ENCODE peak calls at places on chromosomes 4 and X, in nine cellular contexts. One of them, this sample, is unnamed.

GRCh38 chr4:76752911-76753494 is 144.9 kb downstream of the SOWAHB start:
- DNase-seq in upper lobe of right lung: no peak
- DNase-seq in NB4: no peak
- DNase-seq in epithelial cell of esophagus: peak; percentile 92
- DNase-seq in heart left ventricle: no peak
- DNase-seq in AG09309: peak; percentile 98
- DNase-seq in ovary: no peak
- DNase-seq in lower leg skin: no peak
- DNase-seq in cardiac muscle cell: no peak
- DNase-seq in this sample: no peak

GRCh38 chr4:15132739-15133138 is 130.5 kb downstream of the CPEB2 start:
- DNase-seq in upper lobe of right lung: no peak
- DNase-seq in NB4: no peak
- DNase-seq in epithelial cell of esophagus: no peak
- DNase-seq in heart left ventricle: no peak
- DNase-seq in AG09309: no peak
- DNase-seq in ovary: no peak
- DNase-seq in lower leg skin: no peak
- DNase-seq in cardiac muscle cell: no peak
- DNase-seq in this sample: no peak

GRCh38 chr4:113618205-113618604 is 143.3 kb downstream of the CAMK2D start:
- DNase-seq in upper lobe of right lung: no peak
- DNase-seq in NB4: no peak
- DNase-seq in epithelial cell of esophagus: no peak
- DNase-seq in heart left ventricle: no peak
- DNase-seq in AG09309: no peak
- DNase-seq in ovary: no peak
- DNase-seq in lower leg skin: no peak
- DNase-seq in cardiac muscle cell: no peak
- DNase-seq in this sample: no peak

GRCh38 chrX:69028006-69028760 is 137.1 kb downstream of the PJA1 start:
- DNase-seq in upper lobe of right lung: no peak
- DNase-seq in NB4: peak; percentile 49
- DNase-seq in epithelial cell of esophagus: no peak
- DNase-seq in heart left ventricle: no peak
- DNase-seq in AG09309: no peak
- DNase-seq in ovary: no peak
- DNase-seq in lower leg skin: no peak
- DNase-seq in cardiac muscle cell: no peak
- DNase-seq in this sample: no peak

GRCh38 chr4:81218206-81218605 is 3.2 kb upstream of the PRKG2 start:
- DNase-seq in upper lobe of right lung: no peak
- DNase-seq in NB4: no peak
- DNase-seq in epithelial cell of esophagus: peak; percentile 15
- DNase-seq in heart left ventricle: no peak
- DNase-seq in AG09309: no peak
- DNase-seq in ovary: no peak
- DNase-seq in lower leg skin: no peak
- DNase-seq in cardiac muscle cell: no peak
- DNase-seq in this sample: no peak

GRCh38 chrX:46991664-46992063 is 79.4 kb downstream of the JADE3 start:
- DNase-seq in upper lobe of right lung: no peak
- DNase-seq in NB4: no peak
- DNase-seq in epithelial cell of esophagus: no peak
- DNase-seq in heart left ventricle: no peak
- DNase-seq in AG09309: no peak
- DNase-seq in ovary: no peak
- DNase-seq in lower leg skin: no peak
- DNase-seq in cardiac muscle cell: no peak
- DNase-seq in this sample: no peak

GRCh38 chr4:185127021-185127925 is 15.8 kb upstream of the SLC25A4 start:
- DNase-seq in upper lobe of right lung: peak; percentile 76
- DNase-seq in NB4: no peak
- DNase-seq in epithelial cell of esophagus: peak; percentile 21
- DNase-seq in heart left ventricle: peak; percentile 71
- DNase-seq in AG09309: no peak
- DNase-seq in ovary: peak; percentile 41
- DNase-seq in lower leg skin: no peak
- DNase-seq in cardiac muscle cell: peak; percentile 38
- DNase-seq in this sample: no peak

GRCh38 chrX:31223817-31224216 is 152.0 kb upstream of the FTHL17 start:
- DNase-seq in upper lobe of right lung: no peak
- DNase-seq in NB4: no peak
- DNase-seq in epithelial cell of esophagus: peak; percentile 88
- DNase-seq in heart left ventricle: no peak
- DNase-seq in AG09309: peak; percentile 46
- DNase-seq in ovary: no peak
- DNase-seq in lower leg skin: no peak
- DNase-seq in cardiac muscle cell: no peak
- DNase-seq in this sample: no peak

GRCh38 chrX:101229155-101229554 is 9.6 kb downstream of the DRP2 start:
- DNase-seq in upper lobe of right lung: no peak
- DNase-seq in NB4: no peak
- DNase-seq in epithelial cell of esophagus: peak; percentile 31
- DNase-seq in heart left ventricle: no peak
- DNase-seq in AG09309: no peak
- DNase-seq in ovary: no peak
- DNase-seq in lower leg skin: no peak
- DNase-seq in cardiac muscle cell: no peak
- DNase-seq in this sample: no peak

GRCh38 chr4:3047464-3048286 is 26.7 kb downstream of the HTT-AS start:
- DNase-seq in upper lobe of right lung: peak; percentile 78
- DNase-seq in NB4: peak; percentile 77
- DNase-seq in epithelial cell of esophagus: peak; percentile 63
- DNase-seq in heart left ventricle: peak; percentile 75
- DNase-seq in AG09309: no peak
- DNase-seq in ovary: peak; percentile 69
- DNase-seq in lower leg skin: no peak
- DNase-seq in cardiac muscle cell: peak; percentile 75
- DNase-seq in this sample: no peak

GRCh38 chrX:155534800-155535199 is 76.4 kb upstream of the F8A3 start:
- DNase-seq in upper lobe of right lung: no peak
- DNase-seq in NB4: peak; percentile 8
- DNase-seq in epithelial cell of esophagus: no peak
- DNase-seq in heart left ventricle: no peak
- DNase-seq in AG09309: no peak
- DNase-seq in ovary: no peak
- DNase-seq in lower leg skin: no peak
- DNase-seq in cardiac muscle cell: no peak
- DNase-seq in this sample: no peak

GRCh38 chrX:153576239-153576870 is 22.6 kb downstream of the CCNQ start:
- DNase-seq in upper lobe of right lung: no peak
- DNase-seq in NB4: no peak
- DNase-seq in epithelial cell of esophagus: no peak
- DNase-seq in heart left ventricle: no peak
- DNase-seq in AG09309: no peak
- DNase-seq in ovary: no peak
- DNase-seq in lower leg skin: no peak
- DNase-seq in cardiac muscle cell: no peak
- DNase-seq in this sample: no peak

GRCh38 chr4:186651624-186652023 is 72.0 kb downstream of the FAT1 start:
- DNase-seq in upper lobe of right lung: no peak
- DNase-seq in NB4: no peak
- DNase-seq in epithelial cell of esophagus: peak; percentile 52
- DNase-seq in heart left ventricle: peak; percentile 75
- DNase-seq in AG09309: no peak
- DNase-seq in ovary: no peak
- DNase-seq in lower leg skin: no peak
- DNase-seq in cardiac muscle cell: peak; percentile 8
- DNase-seq in this sample: peak; percentile 62

GRCh38 chrX:141278306-141278705 is 36.0 kb upstream of the SPANXC start:
- DNase-seq in upper lobe of right lung: no peak
- DNase-seq in NB4: peak; percentile 45
- DNase-seq in epithelial cell of esophagus: peak; percentile 24
- DNase-seq in heart left ventricle: no peak
- DNase-seq in AG09309: no peak
- DNase-seq in ovary: no peak
- DNase-seq in lower leg skin: no peak
- DNase-seq in cardiac muscle cell: peak; percentile 31
- DNase-seq in this sample: no peak

GRCh38 chr4:146510942-146511341 is 10.8 kb downstream of the SLC10A7 start:
- DNase-seq in upper lobe of right lung: no peak
- DNase-seq in NB4: no peak
- DNase-seq in epithelial cell of esophagus: no peak
- DNase-seq in heart left ventricle: no peak
- DNase-seq in AG09309: no peak
- DNase-seq in ovary: no peak
- DNase-seq in lower leg skin: no peak
- DNase-seq in cardiac muscle cell: no peak
- DNase-seq in this sample: no peak

GRCh38 chrX:132101799-132102198 is 26.0 kb downstream of the FRMD7 start:
- DNase-seq in upper lobe of right lung: no peak
- DNase-seq in NB4: no peak
- DNase-seq in epithelial cell of esophagus: no peak
- DNase-seq in heart left ventricle: no peak
- DNase-seq in AG09309: no peak
- DNase-seq in ovary: no peak
- DNase-seq in lower leg skin: no peak
- DNase-seq in cardiac muscle cell: no peak
- DNase-seq in this sample: no peak

GRCh38 chr4:64417974-64418373 is 8.7 kb upstream of the TECRL start:
- DNase-seq in upper lobe of right lung: no peak
- DNase-seq in NB4: no peak
- DNase-seq in epithelial cell of esophagus: peak; percentile 4
- DNase-seq in heart left ventricle: no peak
- DNase-seq in AG09309: no peak
- DNase-seq in ovary: no peak
- DNase-seq in lower leg skin: no peak
- DNase-seq in cardiac muscle cell: no peak
- DNase-seq in this sample: no peak

DNA sequence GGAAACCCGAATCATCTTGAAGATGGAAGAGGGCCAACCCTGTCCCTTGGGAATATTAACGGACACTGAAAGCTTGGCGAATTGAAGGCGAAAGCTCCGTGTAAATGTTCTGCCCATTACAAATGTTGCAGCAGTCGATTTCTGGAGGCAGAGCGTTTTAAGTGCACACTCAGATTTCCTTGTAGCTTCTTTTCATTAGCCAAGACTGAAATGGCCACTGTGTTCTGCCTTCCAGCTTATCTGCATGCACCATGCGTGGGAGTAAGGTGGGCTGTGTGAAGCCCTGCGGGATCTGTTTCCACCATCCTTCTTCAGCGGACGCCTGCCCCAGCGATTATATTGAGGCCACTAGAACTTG is 1.3 kb downstream of the SMIM20 start:
- DNase-seq in upper lobe of right lung: no peak
- DNase-seq in NB4: peak; percentile 31
- DNase-seq in epithelial cell of esophagus: no peak
- DNase-seq in heart left ventricle: no peak
- DNase-seq in AG09309: no peak
- DNase-seq in ovary: peak; percentile 44
- DNase-seq in lower leg skin: no peak
- DNase-seq in cardiac muscle cell: no peak
- DNase-seq in this sample: no peak
- H3K4me3 ChIP-seq in upper lobe of right lung: no peak overlapping the region
- H3K4me3 ChIP-seq in NB4: peak overlapping the region; percentile 86
- H3K4me3 ChIP-seq in epithelial cell of esophagus: no peak overlapping the region
- H3K4me3 ChIP-seq in heart left ventricle: peak overlapping the region; percentile 94
- H3K4me3 ChIP-seq in AG09309: no peak overlapping the region
- H3K4me3 ChIP-seq in ovary: no peak overlapping the region
- H3K4me3 ChIP-seq in lower leg skin: no peak overlapping the region
- H3K4me3 ChIP-seq in cardiac muscle cell: no peak overlapping the region
- H3K4me3 ChIP-seq in this sample: no peak overlapping the region

GRCh38 chr4:16884673-16885460 is 13.6 kb downstream of the LDB2 start:
- DNase-seq in upper lobe of right lung: no peak
- DNase-seq in NB4: no peak
- DNase-seq in epithelial cell of esophagus: no peak
- DNase-seq in heart left ventricle: no peak
- DNase-seq in AG09309: no peak
- DNase-seq in ovary: no peak
- DNase-seq in lower leg skin: no peak
- DNase-seq in cardiac muscle cell: no peak
- DNase-seq in this sample: no peak
- H3K4me3 ChIP-seq in upper lobe of right lung: no peak overlapping the region
- H3K4me3 ChIP-seq in NB4: no peak overlapping the region
- H3K4me3 ChIP-seq in epithelial cell of esophagus: no peak overlapping the region
- H3K4me3 ChIP-seq in heart left ventricle: no peak overlapping the region
- H3K4me3 ChIP-seq in AG09309: no peak overlapping the region
- H3K4me3 ChIP-seq in ovary: no peak overlapping the region
- H3K4me3 ChIP-seq in lower leg skin: no peak overlapping the region
- H3K4me3 ChIP-seq in cardiac muscle cell: no peak overlapping the region
- H3K4me3 ChIP-seq in this sample: no peak overlapping the region

GRCh38 chr4:122604146-122604545 is 16.7 kb downstream of the IL21 start:
- DNase-seq in upper lobe of right lung: no peak
- DNase-seq in NB4: no peak
- DNase-seq in epithelial cell of esophagus: peak; percentile 15
- DNase-seq in heart left ventricle: no peak
- DNase-seq in AG09309: no peak
- DNase-seq in ovary: no peak
- DNase-seq in lower leg skin: no peak
- DNase-seq in cardiac muscle cell: no peak
- DNase-seq in this sample: no peak

GRCh38 chr4:122606364-122607043 is 14.4 kb downstream of the IL21 start:
- DNase-seq in upper lobe of right lung: no peak
- DNase-seq in NB4: no peak
- DNase-seq in epithelial cell of esophagus: no peak
- DNase-seq in heart left ventricle: no peak
- DNase-seq in AG09309: no peak
- DNase-seq in ovary: no peak
- DNase-seq in lower leg skin: no peak
- DNase-seq in cardiac muscle cell: peak; percentile 18
- DNase-seq in this sample: no peak

GRCh38 chr4:122603156-122603574 is 17.7 kb downstream of the IL21 start:
- DNase-seq in upper lobe of right lung: no peak
- DNase-seq in NB4: no peak
- DNase-seq in epithelial cell of esophagus: peak; percentile 38
- DNase-seq in heart left ventricle: no peak
- DNase-seq in AG09309: no peak
- DNase-seq in ovary: no peak
- DNase-seq in lower leg skin: no peak
- DNase-seq in cardiac muscle cell: no peak
- DNase-seq in this sample: no peak

GRCh38 chr4:122602277-122603142 is 18.4 kb downstream of the IL21 start:
- DNase-seq in upper lobe of right lung: no peak
- DNase-seq in NB4: peak; percentile 20
- DNase-seq in epithelial cell of esophagus: peak; percentile 64
- DNase-seq in heart left ventricle: no peak
- DNase-seq in AG09309: peak; percentile 32
- DNase-seq in ovary: no peak
- DNase-seq in lower leg skin: no peak
- DNase-seq in cardiac muscle cell: peak; percentile 51
- DNase-seq in this sample: no peak
- H3K4me3 ChIP-seq in upper lobe of right lung: no peak overlapping the region
- H3K4me3 ChIP-seq in NB4: no peak overlapping the region
- H3K4me3 ChIP-seq in epithelial cell of esophagus: no peak overlapping the region
- H3K4me3 ChIP-seq in heart left ventricle: no peak overlapping the region
- H3K4me3 ChIP-seq in AG09309: no peak overlapping the region
- H3K4me3 ChIP-seq in ovary: no peak overlapping the region
- H3K4me3 ChIP-seq in lower leg skin: no peak overlapping the region
- H3K4me3 ChIP-seq in cardiac muscle cell: no peak overlapping the region
- H3K4me3 ChIP-seq in this sample: no peak overlapping the region

DNA sequence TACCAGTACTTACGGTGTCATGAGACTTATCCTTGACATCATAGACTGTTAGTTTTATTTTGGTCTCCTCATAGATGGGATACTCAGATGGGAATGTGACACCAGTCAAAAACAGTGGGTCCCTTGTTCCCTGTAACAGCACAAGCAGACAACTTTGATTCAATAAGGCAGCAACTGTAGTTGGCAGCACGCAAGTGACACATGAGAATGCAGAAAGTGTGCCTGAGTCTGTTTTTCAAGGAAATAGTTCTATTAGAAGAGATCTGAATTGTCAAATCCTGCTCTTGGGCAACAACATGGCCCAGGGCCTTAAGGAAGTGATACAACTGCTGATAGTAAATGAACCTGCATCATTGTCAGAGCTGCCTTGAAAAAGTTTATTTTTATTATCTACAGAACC is 443.2 kb downstream of the INPP4B start:
- DNase-seq in upper lobe of right lung: no peak
- DNase-seq in NB4: no peak
- DNase-seq in epithelial cell of esophagus: peak; percentile 85
- DNase-seq in heart left ventricle: no peak
- DNase-seq in AG09309: no peak
- DNase-seq in ovary: no peak
- DNase-seq in lower leg skin: no peak
- DNase-seq in cardiac muscle cell: no peak
- DNase-seq in this sample: no peak
- H3K4me3 ChIP-seq in upper lobe of right lung: peak overlapping the region; percentile 20
- H3K4me3 ChIP-seq in NB4: no peak overlapping the region
- H3K4me3 ChIP-seq in epithelial cell of esophagus: no peak overlapping the region
- H3K4me3 ChIP-seq in heart left ventricle: peak overlapping the region; percentile 67
- H3K4me3 ChIP-seq in AG09309: peak overlapping the region; percentile 33
- H3K4me3 ChIP-seq in ovary: no peak overlapping the region
- H3K4me3 ChIP-seq in lower leg skin: no peak overlapping the region
- H3K4me3 ChIP-seq in cardiac muscle cell: no peak overlapping the region
- H3K4me3 ChIP-seq in this sample: no peak overlapping the region